ENCODE peak calls at places on chromosome 10, in four cellular contexts. One of them, this sample, is unnamed.

GRCh38 chr10:128160335-128160734 is 34.1 kb upstream of the MKI67 start:
- DNase-seq in spleen: no peak
- DNase-seq in SK-N-SH: no peak
- DNase-seq in AG08396: no peak
- DNase-seq in this sample: no peak

GRCh38 chr10:35127289-35127891 is 744 bp downstream of the CREM start:
- DNase-seq in spleen: peak
- DNase-seq in SK-N-SH: peak
- DNase-seq in AG08396: peak
- DNase-seq in this sample: peak

GRCh38 chr10:69320521-69320920 is 42.2 kb downstream of the HK1 start:
- DNase-seq in spleen: peak
- DNase-seq in SK-N-SH: no peak
- DNase-seq in AG08396: no peak
- DNase-seq in this sample: no peak

GRCh38 chr10:26805567-26806245 is 55.1 kb downstream of the ABI1 start:
- DNase-seq in AG08396: peak
- DNase-seq in SK-N-SH: no peak
- DNase-seq in spleen: no peak
- DNase-seq in this sample: no peak

GRCh38 chr10:65518379-65518778 is 1407.5 kb upstream of the LRRTM3 start:
- DNase-seq in AG08396: no peak
- DNase-seq in spleen: no peak
- DNase-seq in SK-N-SH: no peak
- DNase-seq in this sample: no peak

GRCh38 chr10:71316081-71316785 is 2.8 kb upstream of the SLC29A3 start:
- DNase-seq in SK-N-SH: no peak
- DNase-seq in spleen: no peak
- DNase-seq in AG08396: no peak
- DNase-seq in this sample: no peak

GRCh38 chr10:23200586-23200985 is 8.5 kb downstream of the PTF1A start:
- DNase-seq in SK-N-SH: no peak
- DNase-seq in spleen: no peak
- DNase-seq in AG08396: no peak
- DNase-seq in this sample: no peak

GRCh38 chr10:121324678-121325213 is 273.5 kb downstream of the FGFR2 start:
- DNase-seq in spleen: no peak
- DNase-seq in AG08396: no peak
- DNase-seq in SK-N-SH: no peak
- DNase-seq in this sample: peak

GRCh38 chr10:1509003-1509402 is 228.3 kb downstream of the ADARB2 start:
- DNase-seq in spleen: no peak
- DNase-seq in SK-N-SH: no peak
- DNase-seq in AG08396: no peak
- DNase-seq in this sample: no peak

GRCh38 chr10:113273151-113273876 is 279.5 kb upstream of the HABP2 start:
- DNase-seq in SK-N-SH: no peak
- DNase-seq in spleen: peak
- DNase-seq in AG08396: no peak
- DNase-seq in this sample: peak

GRCh38 chr10:129531969-129532660 is 65.1 kb downstream of the MGMT start:
- DNase-seq in spleen: no peak
- DNase-seq in AG08396: peak
- DNase-seq in SK-N-SH: no peak
- DNase-seq in this sample: no peak

GRCh38 chr10:45555789-45556188 is 116.8 kb downstream of the ZFAND4 start:
- DNase-seq in AG08396: no peak
- DNase-seq in spleen: no peak
- DNase-seq in SK-N-SH: no peak
- DNase-seq in this sample: no peak

GRCh38 chr10:129035052-129035805 is 431.8 kb upstream of the MGMT start:
- DNase-seq in AG08396: no peak
- DNase-seq in spleen: peak
- DNase-seq in SK-N-SH: no peak
- DNase-seq in this sample: peak

GRCh38 chr10:16967000-16967865 is 150.0 kb upstream of the RSU1 start:
- DNase-seq in SK-N-SH: no peak
- DNase-seq in spleen: no peak
- DNase-seq in AG08396: peak
- DNase-seq in this sample: no peak

GRCh38 chr10:15222511-15222910 is 54.0 kb upstream of the NMT2 start:
- DNase-seq in AG08396: no peak
- DNase-seq in spleen: no peak
- DNase-seq in SK-N-SH: no peak
- DNase-seq in this sample: no peak

GRCh38 chr10:98134117-98134430 is 383 bp upstream of the R3HCC1L start:
- DNase-seq in spleen: no peak
- DNase-seq in SK-N-SH: no peak
- DNase-seq in AG08396: no peak
- DNase-seq in this sample: no peak

GRCh38 chr10:17147884-17148494 is 18.4 kb upstream of the CUBN start:
- DNase-seq in SK-N-SH: no peak
- DNase-seq in spleen: no peak
- DNase-seq in AG08396: no peak
- DNase-seq in this sample: no peak

GRCh38 chr10:114294549-114294948 is 55.5 kb downstream of the VWA2 start:
- DNase-seq in SK-N-SH: no peak
- DNase-seq in spleen: no peak
- DNase-seq in AG08396: no peak
- DNase-seq in this sample: no peak

GRCh38 chr10:85995791-85996190 is 370.8 kb downstream of the GRID1 start:
- DNase-seq in spleen: no peak
- DNase-seq in SK-N-SH: peak
- DNase-seq in AG08396: peak
- DNase-seq in this sample: no peak

GRCh38 chr10:9209105-9209798 is 1154.8 kb downstream of the GATA3 start:
- DNase-seq in spleen: peak
- DNase-seq in SK-N-SH: peak
- DNase-seq in AG08396: peak
- DNase-seq in this sample: no peak

GRCh38 chr10:53771701-53772100 is 999.1 kb upstream of the MBL2 start:
- DNase-seq in SK-N-SH: no peak
- DNase-seq in spleen: no peak
- DNase-seq in AG08396: no peak
- DNase-seq in this sample: no peak

GRCh38 chr10:48655426-48656240 is 29.0 kb upstream of the WDFY4 start:
- DNase-seq in spleen: peak
- DNase-seq in AG08396: peak
- DNase-seq in SK-N-SH: peak
- DNase-seq in this sample: peak

GRCh38 chr10:87671416-87671815 is 11.7 kb downstream of the PAPSS2 start:
- DNase-seq in spleen: no peak
- DNase-seq in SK-N-SH: no peak
- DNase-seq in AG08396: no peak
- DNase-seq in this sample: no peak

GRCh38 chr10:60989400-60989876 is 45.5 kb upstream of the RHOBTB1 start:
- DNase-seq in AG08396: no peak
- DNase-seq in SK-N-SH: no peak
- DNase-seq in spleen: peak
- DNase-seq in this sample: no peak

GRCh38 chr10:104256335-104257080 is 1.8 kb downstream of the GSTO1 start:
- DNase-seq in spleen: no peak
- DNase-seq in SK-N-SH: peak
- DNase-seq in AG08396: no peak
- DNase-seq in this sample: no peak

GRCh38 chr10:55351431-55351830 is 550.4 kb upstream of the PCDH15 start:
- DNase-seq in spleen: no peak
- DNase-seq in AG08396: no peak
- DNase-seq in SK-N-SH: no peak
- DNase-seq in this sample: no peak

GRCh38 chr10:102796407-102797176 is 40.6 kb downstream of the CYP17A1 start:
- DNase-seq in AG08396: peak
- DNase-seq in spleen: peak
- DNase-seq in SK-N-SH: no peak
- DNase-seq in this sample: peak

GRCh38 chr10:127150136-127150535 is 46.3 kb downstream of the INSYN2A start:
- DNase-seq in spleen: no peak
- DNase-seq in AG08396: peak
- DNase-seq in SK-N-SH: no peak
- DNase-seq in this sample: no peak

GRCh38 chr10:82164333-82164732 is 289.3 kb downstream of the NRG3 start:
- DNase-seq in AG08396: no peak
- DNase-seq in spleen: no peak
- DNase-seq in SK-N-SH: no peak
- DNase-seq in this sample: no peak

GRCh38 chr10:129548534-129549130 is 81.6 kb downstream of the MGMT start:
- DNase-seq in SK-N-SH: no peak
- DNase-seq in spleen: no peak
- DNase-seq in AG08396: no peak
- DNase-seq in this sample: no peak

GRCh38 chr10:112361951-112362770 is 11.8 kb upstream of the ACSL5 start:
- DNase-seq in AG08396: peak
- DNase-seq in SK-N-SH: no peak
- DNase-seq in spleen: no peak
- DNase-seq in this sample: no peak